ENCODE peak calls at places on chromosome 4, in four cellular contexts. C is transverse colon, T is HCT116, Y is lower leg skin. O is an unnamed sample.

GRCh38 chr4:80875642-80876041 is 154.9 kb upstream of the BMP3 start:
- DNase-seq in Y (no peak), T (no peak), C (no peak), O (no peak)

GRCh38 chr4:179596621-179597020 is 2154.4 kb upstream of the AGA start:
- DNase-seq in C (no peak), Y (no peak), T (no peak), O (no peak)

GRCh38 chr4:79472693-79473552 is 64.9 kb upstream of the GK2 start:
- DNase-seq in C (no peak), T (no peak), Y (peak), O (no peak)

GRCh38 chr4:103904126-103904525 is 184.3 kb upstream of the TACR3 start:
- DNase-seq in C (no peak), Y (no peak), T (no peak), O (no peak)

GRCh38 chr4:153138736-153139135 is 65.5 kb upstream of the TRIM2 start:
- DNase-seq in Y (no peak), T (no peak), C (no peak), O (no peak)

GRCh38 chr4:1084394-1084793 is 29.0 kb downstream of the RNF212 start:
- DNase-seq in T (no peak), C (no peak), Y (no peak), O (no peak)

GRCh38 chr4:187798385-187798784 is 197.2 kb upstream of the ZFP42 start:
- DNase-seq in Y (no peak), C (no peak), T (no peak), O (no peak)

GRCh38 chr4:31235961-31236360 is 515.8 kb downstream of the PCDH7 start:
- DNase-seq in C (no peak), T (no peak), Y (no peak), O (no peak)

GRCh38 chr4:134027931-134028330 is 173.7 kb downstream of the PABPC4L start:
- DNase-seq in C (no peak), T (peak), Y (no peak), O (no peak)

GRCh38 chr4:149825336-149825735 is 9.7 kb upstream of the IQCM start:
- DNase-seq in C (no peak), T (no peak), Y (no peak), O (no peak)

GRCh38 chr4:133623847-133624246 is 474.8 kb downstream of the PCDH10 start:
- DNase-seq in T (no peak), Y (no peak), C (no peak), O (no peak)

GRCh38 chr4:37461801-37462200 is 217.3 kb downstream of the NWD2 start:
- DNase-seq in T (no peak), C (no peak), Y (no peak), O (no peak)

GRCh38 chr4:117385531-117385930 is 300.2 kb upstream of the TRAM1L1 start:
- DNase-seq in Y (no peak), T (no peak), C (no peak), O (no peak)

GRCh38 chr4:2689114-2689513 is 67.0 kb downstream of the TNIP2 start:
- DNase-seq in C (no peak), T (no peak), Y (no peak), O (no peak)

GRCh38 chr4:174086829-174087799 is 196.4 kb downstream of the FBXO8 start:
- DNase-seq in C (no peak), Y (no peak), T (no peak), O (no peak)

GRCh38 chr4:135120190-135120589 is 918.6 kb upstream of the PABPC4L start:
- DNase-seq in Y (no peak), T (no peak), C (no peak), O (no peak)

GRCh38 chr4:26330186-26330787 is 9.5 kb downstream of the RBPJ start:
- DNase-seq in T (peak), C (no peak), Y (no peak), O (no peak)

GRCh38 chr4:26238782-26239647 is 81.8 kb upstream of the RBPJ start:
- DNase-seq in T (no peak), Y (no peak), C (no peak), O (no peak)

GRCh38 chr4:17232575-17233253 is 279.2 kb downstream of the QDPR start:
- DNase-seq in Y (no peak), T (peak), C (no peak), O (peak)

GRCh38 chr4:23976423-23976822 is 86.6 kb upstream of the PPARGC1A start:
- DNase-seq in Y (no peak), T (no peak), C (no peak), O (no peak)

GRCh38 chr4:123600921-123601904 is 204.6 kb downstream of the SPRY1 start:
- DNase-seq in T (no peak), C (no peak), Y (no peak), O (no peak)

GRCh38 chr4:119139316-119139715 is 3.7 kb downstream of the MYOZ2 start:
- DNase-seq in Y (no peak), C (no peak), T (no peak), O (no peak)

GRCh38 chr4:84673475-84674230 is 90.7 kb downstream of the CDS1 start:
- DNase-seq in T (peak), C (no peak), Y (no peak), O (no peak)

GRCh38 chr4:41751325-41752061 is 3.0 kb upstream of the PHOX2B start:
- DNase-seq in Y (no peak), T (no peak), C (no peak), O (no peak)

GRCh38 chr4:113435893-113436292 is 325.6 kb downstream of the CAMK2D start:
- DNase-seq in C (no peak), T (peak), Y (peak), O (peak)

GRCh38 chr4:187770345-187770744 is 225.2 kb upstream of the ZFP42 start:
- DNase-seq in T (peak), Y (no peak), C (no peak), O (no peak)

GRCh38 chr4:152535236-152535902 is 523 bp downstream of the FBXW7 start:
- DNase-seq in C (peak), T (no peak), Y (no peak), O (peak)

GRCh38 chr4:53763813-53764597 is 172.7 kb upstream of the LNX1 start:
- DNase-seq in Y (no peak), T (no peak), C (no peak), O (no peak)

GRCh38 chr4:143587703-143588102 is 74.2 kb downstream of the SMARCA5 start:
- DNase-seq in Y (no peak), C (no peak), T (peak), O (no peak)

GRCh38 chr4:35447474-35447873 is 796.8 kb downstream of the ARAP2 start:
- DNase-seq in Y (no peak), C (no peak), T (no peak), O (no peak)

GRCh38 chr4:46389301-46389761 is 597 bp downstream of the GABRA2 start:
- DNase-seq in C (peak), T (no peak), Y (no peak), O (no peak)

GRCh38 chr4:161256172-161256571 is 907.6 kb downstream of the FSTL5 start:
- DNase-seq in T (peak), Y (no peak), C (no peak), O (no peak)

GRCh38 chr4:3388461-3389185 is 53.1 kb upstream of the HGFAC start:
- DNase-seq in Y (no peak), C (no peak), T (no peak), O (peak)

GRCh38 chr4:99893029-99893428 is 1.2 kb downstream of the LAMTOR3 start:
- DNase-seq in T (no peak), Y (no peak), C (no peak), O (no peak)

GRCh38 chr4:99894998-99895397 is 771 bp upstream of the LAMTOR3 start:
- DNase-seq in T (no peak), C (no peak), Y (no peak), O (no peak)

GRCh38 chr4:99893991-99894981 is at the start of gene LAMTOR3:
- DNase-seq in C (peak), T (peak), Y (peak), O (peak)
- TF ChIP-seq POLR2A in C (peak), T (peak), Y (no peak), O (peak)

GRCh38 chr4:184808719-184809062 is 17.1 kb downstream of the ACSL1 start:
- DNase-seq in C (no peak), T (no peak), Y (no peak), O (no peak)
- TF ChIP-seq POLR2A in C (no peak), T (no peak), Y (no peak), O (no peak)

GRCh38 chr4:94576163-94576562 is 124.4 kb downstream of the PDLIM5 start:
- DNase-seq in Y (no peak), T (no peak), C (no peak), O (no peak)
- TF ChIP-seq POLR2A in Y (no peak), T (no peak), C (no peak), O (no peak)

GRCh38 chr4:144701683-144702233 is 55.8 kb downstream of the HHIP start:
- DNase-seq in C (no peak), Y (no peak), T (no peak), O (no peak)

GRCh38 chr4:144696376-144696775 is 50.4 kb downstream of the HHIP start:
- DNase-seq in T (no peak), C (no peak), Y (no peak), O (no peak)

GRCh38 chr4:144695721-144696120 is 49.8 kb downstream of the HHIP start:
- DNase-seq in C (no peak), T (no peak), Y (no peak), O (no peak)

GRCh38 chr4:144703494-144703893 is 57.5 kb downstream of the HHIP start:
- DNase-seq in T (no peak), C (no peak), Y (no peak), O (no peak)

DNA sequence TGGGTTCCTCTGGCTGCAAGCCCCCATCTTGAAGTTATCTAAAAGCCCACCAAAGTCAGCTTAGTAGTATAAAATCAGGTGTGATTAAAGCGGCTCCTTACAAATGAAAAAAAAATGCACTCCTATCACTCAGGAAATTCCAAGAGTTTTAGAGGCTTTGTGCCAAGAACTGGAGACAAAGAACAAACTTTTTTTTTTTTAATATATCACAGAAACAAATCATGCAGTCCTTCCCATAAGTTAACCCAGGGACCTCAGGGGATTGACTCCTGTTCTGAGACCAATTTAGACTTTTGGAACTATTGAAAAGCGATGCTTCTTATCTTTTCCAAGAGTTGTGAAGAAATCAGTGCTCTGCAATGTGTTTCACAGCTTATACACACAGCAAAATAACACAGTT is 53.6 kb downstream of the HHIP start:
- DNase-seq in T (no peak), C (no peak), Y (no peak), O (no peak)
- TF ChIP-seq POLR2A in T (no peak), C (no peak), Y (no peak), O (no peak)

GRCh38 chr4:16226816-16227461 is 668 bp upstream of the TAPT1 start:
- DNase-seq in C (peak), Y (peak), T (no peak), O (peak)
- TF ChIP-seq POLR2A in C (peak), Y (no peak), T (no peak), O (no peak)

GRCh38 chr4:71772592-71772991 is 11.3 kb downstream of the GC start:
- DNase-seq in Y (no peak), C (no peak), T (no peak), O (no peak)

GRCh38 chr4:71773004-71773403 is 10.9 kb downstream of the GC start:
- DNase-seq in Y (no peak), C (no peak), T (no peak), O (no peak)

GRCh38 chr4:71774136-71774535 is 9.7 kb downstream of the GC start:
- DNase-seq in C (no peak), Y (no peak), T (no peak), O (no peak)

GRCh38 chr4:71769434-71769833 is 14.4 kb downstream of the GC start:
- DNase-seq in T (no peak), C (no peak), Y (no peak), O (no peak)

GRCh38 chr4:71771613-71772012 is 12.3 kb downstream of the GC start:
- DNase-seq in Y (no peak), T (no peak), C (no peak), O (no peak)
- TF ChIP-seq POLR2A in Y (no peak), T (no peak), C (no peak), O (no peak)

DNA sequence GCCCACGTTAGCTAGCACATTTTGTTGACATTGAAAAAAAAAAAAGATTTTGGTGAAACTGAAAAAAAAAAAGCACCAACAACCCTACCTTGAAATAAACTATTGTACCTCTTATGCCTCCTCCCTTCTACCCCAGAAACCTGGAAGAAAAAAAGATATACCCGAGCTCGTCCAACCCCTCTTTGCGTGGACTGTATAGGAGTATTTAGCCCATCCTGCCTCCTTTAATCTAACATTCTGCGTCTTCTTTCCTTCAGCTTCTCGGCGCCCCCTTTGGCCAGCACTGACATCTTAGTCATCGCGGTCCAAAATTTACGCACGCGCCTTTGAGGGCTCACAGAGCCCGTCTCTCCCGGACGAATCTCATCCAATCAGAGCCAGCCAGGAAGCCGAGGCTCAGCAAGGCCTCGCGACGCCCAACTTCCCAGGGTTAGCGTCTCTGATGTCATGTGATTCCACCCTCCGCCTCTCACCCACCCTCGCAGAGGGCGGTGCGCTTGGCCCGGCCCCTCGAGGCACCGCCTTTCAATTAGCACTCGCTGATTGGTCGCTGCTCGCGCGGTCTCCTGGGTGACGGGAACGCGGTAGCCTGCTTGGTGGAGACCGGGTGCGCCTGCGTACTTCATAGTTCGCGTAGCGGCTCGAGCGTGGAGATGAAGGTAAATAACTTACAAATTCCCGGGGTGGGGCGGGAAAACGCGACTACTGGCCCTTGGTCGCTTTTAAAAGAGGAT is at the start of gene WDR19:
- DNase-seq in C (peak), Y (peak), T (peak), O (peak)
- TF ChIP-seq POLR2A in C (no peak), Y (no peak), T (no peak), O (no peak)

GRCh38 chr4:164956766-164957643 is 20.5 kb downstream of the TRIM61 start:
- DNase-seq in T (no peak), Y (peak), C (peak), O (peak)
- TF ChIP-seq POLR2A in T (no peak), Y (no peak), C (no peak), O (no peak)

GRCh38 chr4:101419324-101420135 is 72.2 kb upstream of the PPP3CA start:
- DNase-seq in C (peak), Y (no peak), T (no peak), O (no peak)
- TF ChIP-seq POLR2A in C (no peak), Y (no peak), T (no peak), O (no peak)

GRCh38 chr4:6673660-6674499 is 19.8 kb upstream of the S100P start:
- DNase-seq in T (peak), Y (peak), C (peak), O (peak)
- TF ChIP-seq POLR2A in T (no peak), Y (peak), C (peak), O (peak)

O was measured in sigmoid colon.